ENCODE peak calls at places on chromosomes 16 and 17, in nine cellular contexts. C is PC-3, T is MM.1S, A is mesenchymal stem cell, B is endodermal cell, S is SK-N-SH, Y is neural progenitor cell, I is fibroblast of lung, F is neuronal stem cell. H is an unnamed sample.

GRCh38 chr17:40363480-40363838 is 1.1 kb downstream of the GJD3 start:
- DNase-seq in Y (peak), I (no peak), T (no peak), A (no peak), F (no peak), S (no peak), C (no peak), B (peak), H (peak)

GRCh38 chr17:47676199-47676472 is 17.8 kb upstream of the TBKBP1 start:
- DNase-seq in A (no peak), C (no peak), T (no peak), B (no peak), Y (no peak), S (no peak), F (no peak), I (no peak), H (no peak)

GRCh38 chr17:4043862-4044261 is 79.6 kb upstream of the ATP2A3 start:
- DNase-seq in A (no peak), S (no peak), I (no peak), B (no peak), C (no peak), Y (no peak), T (peak), F (no peak), H (no peak)

GRCh38 chr16:56866955-56867830 is 2.2 kb downstream of the SLC12A3 start:
- DNase-seq in S (peak), C (peak), A (peak), T (peak), Y (peak), F (peak), I (peak), B (peak), H (peak)

GRCh38 chr16:50699345-50700159 is 6.1 kb downstream of the NOD2 start:
- DNase-seq in B (no peak), A (peak), Y (no peak), I (no peak), T (no peak), S (no peak), F (no peak), C (peak), H (peak)

GRCh38 chr17:4591529-4591928 is 7.2 kb downstream of the SMTNL2 start:
- DNase-seq in C (peak), B (no peak), T (no peak), A (peak), F (no peak), I (peak), S (peak), Y (no peak), H (peak)

GRCh38 chr16:9047689-9048301 is 43.6 kb upstream of the HAPSTR1 start:
- DNase-seq in C (peak), S (no peak), Y (peak), T (peak), A (peak), B (peak), I (peak), F (peak), H (peak)

GRCh38 chr16:71869089-71869488 is 14.9 kb downstream of the ZNF821 start:
- DNase-seq in T (no peak), I (no peak), C (no peak), Y (no peak), B (no peak), S (no peak), F (no peak), A (no peak), H (no peak)

GRCh38 chr16:8975039-8975438 is 11.3 kb upstream of the USP7 start:
- DNase-seq in B (no peak), Y (no peak), F (no peak), I (no peak), A (no peak), S (no peak), C (no peak), T (no peak), H (no peak)

GRCh38 chr16:72989203-72989991 is 58.5 kb downstream of the ZFHX3 start:
- DNase-seq in C (peak), I (peak), T (no peak), Y (no peak), F (no peak), B (no peak), S (no peak), A (peak), H (peak)
- H3K9ac ChIP-seq in C (peak), I (no peak), T (no peak), Y (no peak), F (no peak), B (no peak), S (peak), A (peak), H (peak)

DNA sequence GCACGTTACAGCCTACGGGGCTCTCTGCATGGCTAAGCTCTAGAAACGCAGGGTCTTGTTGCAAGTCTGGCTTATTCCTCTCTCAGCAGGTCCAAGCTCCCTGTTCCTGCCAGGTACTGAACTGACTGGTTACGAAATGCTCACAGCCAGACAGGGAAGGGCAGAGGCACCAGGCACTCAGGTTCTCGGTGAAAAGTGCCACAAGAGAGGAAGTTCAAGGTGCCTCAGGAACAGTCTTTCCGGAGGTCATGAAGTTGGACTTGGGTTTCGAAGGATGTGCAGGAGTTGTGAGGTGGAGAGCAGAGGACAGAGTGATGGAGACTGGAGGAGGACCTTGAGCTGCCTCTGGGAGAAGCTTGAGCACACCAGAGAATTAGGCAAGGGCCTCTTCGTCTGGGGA is 124.7 kb upstream of the GSE1 start:
- DNase-seq in F (no peak), I (no peak), A (no peak), Y (no peak), B (no peak), T (no peak), C (no peak), S (no peak), H (no peak)
- H3K9ac ChIP-seq in F (no peak), I (no peak), A (no peak), Y (no peak), B (no peak), T (no peak), C (no peak), S (no peak), H (no peak)

DNA sequence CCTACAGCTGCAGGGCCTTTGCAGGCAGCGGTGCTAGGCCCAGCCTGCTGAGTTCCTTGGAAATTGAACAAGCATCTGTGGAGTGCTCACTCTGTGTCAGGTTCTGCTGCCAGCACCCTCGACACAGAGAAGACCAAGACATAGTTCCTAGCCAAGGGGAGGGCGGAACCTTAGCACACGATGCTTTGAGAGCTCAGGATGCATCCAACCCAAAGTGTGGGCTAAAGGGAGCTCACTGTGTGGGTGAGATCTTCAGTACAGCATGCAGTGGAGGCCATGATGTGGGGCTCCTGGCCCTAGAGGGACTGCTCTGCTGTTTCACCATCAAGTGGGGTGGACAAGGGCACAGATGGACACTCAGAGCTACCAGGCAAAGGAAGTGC is 27.7 kb downstream of the RMI2 start:
- DNase-seq in I (no peak), S (no peak), C (no peak), Y (no peak), A (no peak), T (no peak), B (no peak), F (no peak), H (no peak)
- H3K9ac ChIP-seq in I (no peak), S (no peak), C (no peak), Y (no peak), A (no peak), T (no peak), B (no peak), F (no peak), H (no peak)

GRCh38 chr17:38358586-38359513 is 7.2 kb downstream of the SOCS7 start:
- DNase-seq in F (no peak), S (no peak), I (no peak), B (no peak), A (no peak), Y (no peak), C (no peak), T (no peak), H (peak)
- H3K9ac ChIP-seq in F (no peak), S (no peak), I (no peak), B (no peak), A (no peak), Y (peak), C (no peak), T (no peak), H (no peak)

DNA sequence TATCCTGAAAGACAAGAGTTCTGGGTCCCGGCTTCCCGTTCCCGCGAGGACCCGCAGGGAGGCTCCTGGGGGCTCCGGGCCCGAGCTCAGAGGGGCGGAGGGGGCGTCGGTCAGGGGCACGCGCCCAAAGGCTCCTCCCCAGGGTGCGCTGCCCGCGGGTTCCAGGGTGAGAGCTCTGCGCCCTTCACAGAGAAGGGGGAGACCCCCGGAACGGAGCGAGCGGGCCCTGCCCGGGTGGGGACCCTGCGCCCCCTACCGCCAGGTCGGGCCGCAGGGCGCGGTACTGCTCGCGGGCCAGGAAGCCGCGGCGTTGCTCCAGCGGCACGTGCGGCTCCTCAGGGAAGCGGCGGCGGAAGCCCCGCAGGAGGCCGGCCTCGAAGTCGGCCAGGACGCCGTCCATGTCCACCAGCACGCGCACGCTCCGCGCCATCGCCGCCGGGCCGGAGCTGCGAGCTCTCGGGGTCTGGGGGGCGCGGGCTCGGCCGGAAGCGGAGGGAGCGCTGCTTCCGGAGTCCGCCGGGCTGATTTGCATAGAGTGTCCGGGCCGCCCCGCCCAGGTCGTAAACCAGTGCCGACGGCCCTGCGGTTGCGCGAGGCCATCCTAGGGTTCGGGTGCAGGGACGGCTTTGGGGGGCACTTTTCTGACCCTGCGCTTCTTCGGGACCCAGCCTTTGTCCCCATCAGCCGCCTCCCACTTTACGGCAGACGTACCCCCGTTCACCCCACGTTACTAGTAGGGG is at the start of gene NT5C:
- DNase-seq in C (peak), Y (peak), A (peak), S (peak), I (peak), T (peak), F (peak), B (peak), H (peak)
- H3K9ac ChIP-seq in C (peak), Y (peak), A (peak), S (peak), I (peak), T (peak), F (peak), B (peak), H (peak)

GRCh38 chr17:45228985-45229517 is 7.4 kb downstream of the FMNL1 start:
- DNase-seq in S (no peak), B (peak), I (peak), C (peak), F (no peak), Y (peak), A (peak), T (peak), H (peak)
- H3K9ac ChIP-seq in S (no peak), B (no peak), I (no peak), C (peak), F (peak), Y (no peak), A (peak), T (peak), H (peak)

GRCh38 chr16:30067584-30067916 is 2.0 kb downstream of the ALDOA start:
- DNase-seq in S (no peak), Y (no peak), A (no peak), T (no peak), I (no peak), B (no peak), C (no peak), F (no peak), H (no peak)
- H3K9ac ChIP-seq in S (peak), Y (no peak), A (peak), T (peak), I (peak), B (no peak), C (peak), F (no peak), H (peak)

GRCh38 chr17:17783121-17783824 is 53.5 kb downstream of the SREBF1 start:
- DNase-seq in C (peak), A (peak), I (peak), Y (peak), B (peak), F (peak), T (peak), S (peak), H (peak)

GRCh38 chr17:17785407-17785806 is 51.4 kb downstream of the SREBF1 start:
- DNase-seq in I (no peak), A (no peak), T (no peak), F (no peak), C (no peak), B (no peak), S (no peak), Y (no peak), H (no peak)

GRCh38 chr17:17782425-17783120 is 54.2 kb downstream of the SREBF1 start:
- DNase-seq in S (peak), I (no peak), Y (peak), T (no peak), C (peak), B (peak), F (peak), A (peak), H (no peak)

GRCh38 chr17:17783825-17784598 is 52.8 kb downstream of the SREBF1 start:
- DNase-seq in C (no peak), Y (peak), A (peak), T (no peak), I (peak), B (peak), S (no peak), F (peak), H (peak)

DNA sequence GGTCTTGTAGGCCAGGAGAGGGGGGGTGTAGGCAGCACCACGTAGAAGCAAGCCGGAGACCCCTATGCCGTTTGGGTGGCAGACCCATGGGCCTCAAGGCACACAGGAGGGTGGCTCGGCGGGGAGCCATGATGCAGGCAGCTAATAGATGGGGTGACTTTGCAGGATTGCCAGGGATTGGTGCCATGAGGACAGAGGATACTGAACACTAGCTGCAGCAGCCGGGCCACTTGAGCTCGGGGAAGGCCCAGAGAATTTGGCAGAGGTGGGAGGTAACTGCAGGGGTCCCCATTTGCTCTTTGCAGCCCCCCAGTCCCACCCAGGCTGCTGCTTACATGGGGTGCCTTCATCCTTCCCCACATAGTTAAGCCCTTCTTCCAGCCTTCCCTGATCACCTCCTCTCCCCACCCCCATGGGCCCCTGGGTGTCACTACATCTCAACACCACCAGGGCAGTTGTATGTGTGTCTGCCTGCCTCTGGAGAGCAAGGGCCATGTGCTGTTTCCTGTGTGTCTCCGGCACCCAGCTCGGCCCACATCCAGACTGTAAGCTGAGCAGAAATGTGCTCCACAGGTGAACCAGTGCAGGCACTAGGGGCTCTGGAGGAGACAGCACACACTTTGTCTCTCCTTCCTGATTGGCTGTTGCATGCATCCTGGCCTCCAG is 52.1 kb downstream of the SREBF1 start:
- DNase-seq in A (peak), B (peak), I (no peak), F (no peak), T (no peak), C (peak), S (peak), Y (peak), H (no peak)
- H3K9ac ChIP-seq in A (no peak), B (no peak), I (no peak), F (peak), T (no peak), C (no peak), S (no peak), Y (no peak), H (no peak)

DNA sequence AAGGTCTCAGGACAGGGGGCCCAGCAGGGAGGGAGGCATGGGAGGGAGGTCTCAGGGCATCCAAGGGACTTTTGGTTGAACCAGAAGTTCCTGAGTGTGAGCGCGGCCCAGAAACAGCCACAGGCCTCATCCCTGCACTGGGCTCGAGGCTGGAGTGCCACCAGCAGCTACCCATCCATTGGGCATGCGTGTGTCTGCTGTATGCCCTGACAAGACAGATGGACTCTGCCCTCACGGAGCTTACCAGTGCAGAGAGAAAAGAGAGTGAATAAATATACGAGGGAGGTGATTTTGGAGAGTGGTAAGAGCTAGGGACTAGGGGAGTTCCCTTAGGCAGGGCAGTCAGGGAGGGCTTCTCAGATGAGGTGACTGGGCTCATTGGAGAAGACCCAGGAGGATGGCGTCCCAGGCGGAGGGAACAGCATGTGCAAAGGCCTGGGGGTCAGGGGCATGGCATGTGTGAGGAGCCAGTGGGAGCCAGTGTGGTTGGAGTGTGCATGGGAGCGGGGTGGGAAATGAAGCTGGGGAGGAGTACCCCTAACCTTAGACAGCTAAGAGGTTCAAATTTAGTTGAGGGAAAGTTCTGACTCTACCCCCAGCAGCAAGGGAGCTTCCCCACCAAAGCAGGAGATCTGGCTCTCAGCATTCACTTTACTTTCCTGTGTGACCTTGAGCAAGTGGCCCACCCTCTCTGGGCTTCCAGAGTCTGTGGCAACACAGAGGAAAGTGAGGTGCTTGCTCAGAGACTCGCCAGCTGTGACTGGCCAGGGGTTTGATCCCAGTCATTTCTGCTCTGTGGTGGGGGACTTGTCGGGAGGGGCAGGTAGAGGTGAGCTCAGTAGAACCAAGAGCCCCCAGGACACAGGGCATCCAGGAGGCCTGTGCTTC is 74.6 kb downstream of the SREBF1 start:
- DNase-seq in C (no peak), B (no peak), F (no peak), T (no peak), S (no peak), A (no peak), I (no peak), Y (no peak), H (no peak)
- H3K9ac ChIP-seq in C (no peak), B (no peak), F (peak), T (no peak), S (no peak), A (no peak), I (no peak), Y (no peak), H (no peak)